ENCODE peak calls at places on chromosomes 4 and X, in four cellular contexts. I is psoas muscle, Z is neural crest cell, G is sigmoid colon. L is an unnamed sample.

GRCh38 chr4:163071308-163071707 is 95.4 kb downstream of the NAF1 start:
- DNase-seq in I (no peak), Z (no peak), G (no peak), L (no peak)

GRCh38 chr4:3523146-3523627 is 9.0 kb downstream of the LRPAP1 start:
- DNase-seq in G (peak; percentile 39), Z (no peak), I (no peak), L (peak; percentile 41)

GRCh38 chr4:109429545-109429944 is 4.1 kb upstream of the SEC24B start:
- DNase-seq in Z (no peak), G (no peak), I (no peak), L (no peak)

GRCh38 chr4:8913858-8914460 is 42.3 kb upstream of the HMX1 start:
- DNase-seq in I (no peak), G (peak; percentile 33), Z (no peak), L (no peak)

GRCh38 chr4:7328913-7329638 is 105.7 kb downstream of the PSAPL1 start:
- DNase-seq in I (peak; percentile 38), Z (no peak), G (no peak), L (no peak)

GRCh38 chrX:19846995-19847790 is 40.2 kb downstream of the SH3KBP1 start:
- DNase-seq in G (no peak), I (peak; percentile 41), Z (no peak), L (peak; percentile 56)

GRCh38 chrX:30224541-30224940 is 5.9 kb upstream of the MAGEB3 start:
- DNase-seq in Z (no peak), G (no peak), I (no peak), L (no peak)

GRCh38 chr4:114281561-114281960 is 302.1 kb upstream of the ARSJ start:
- DNase-seq in I (no peak), Z (no peak), G (no peak), L (no peak)

GRCh38 chr4:154160925-154161324 is 330.7 kb downstream of the DCHS2 start:
- DNase-seq in I (no peak), Z (no peak), G (no peak), L (no peak)

GRCh38 chr4:188719794-188720193 is 580.6 kb downstream of the TRIML1 start:
- DNase-seq in I (no peak), G (no peak), Z (no peak), L (no peak)

GRCh38 chrX:154348114-154348531 is 26.3 kb downstream of the FLNA start:
- DNase-seq in I (no peak), G (peak; percentile 79), Z (no peak), L (peak; percentile 27)

GRCh38 chr4:128379860-128380259 is 92.2 kb upstream of the PGRMC2 start:
- DNase-seq in I (peak; percentile 26), G (no peak), Z (no peak), L (no peak)

GRCh38 chr4:185429660-185430059 is 3.9 kb upstream of the UFSP2 start:
- DNase-seq in G (no peak), Z (no peak), I (no peak), L (no peak)
- TF ChIP-seq CTCF in G (no peak), Z (no peak), I (no peak), L (no peak)

GRCh38 chrX:108292053-108292452 is 146.2 kb downstream of the COL4A6 start:
- DNase-seq in G (no peak), Z (no peak), I (no peak), L (no peak)

GRCh38 chrX:108299101-108299591 is 139.1 kb downstream of the COL4A6 start:
- DNase-seq in G (no peak), Z (no peak), I (no peak), L (no peak)

GRCh38 chrX:108298165-108298602 is 140.0 kb downstream of the COL4A6 start:
- DNase-seq in Z (no peak), I (no peak), G (no peak), L (no peak)

GRCh38 chrX:108299704-108300103 is 138.5 kb downstream of the COL4A6 start:
- DNase-seq in Z (no peak), G (no peak), I (no peak), L (no peak)

GRCh38 chrX:108297290-108297689 is 140.9 kb downstream of the COL4A6 start:
- DNase-seq in G (no peak), Z (no peak), I (no peak), L (no peak)
- TF ChIP-seq CTCF in G (no peak), Z (no peak), I (peak; percentile 9), L (peak; percentile 27)

DNA sequence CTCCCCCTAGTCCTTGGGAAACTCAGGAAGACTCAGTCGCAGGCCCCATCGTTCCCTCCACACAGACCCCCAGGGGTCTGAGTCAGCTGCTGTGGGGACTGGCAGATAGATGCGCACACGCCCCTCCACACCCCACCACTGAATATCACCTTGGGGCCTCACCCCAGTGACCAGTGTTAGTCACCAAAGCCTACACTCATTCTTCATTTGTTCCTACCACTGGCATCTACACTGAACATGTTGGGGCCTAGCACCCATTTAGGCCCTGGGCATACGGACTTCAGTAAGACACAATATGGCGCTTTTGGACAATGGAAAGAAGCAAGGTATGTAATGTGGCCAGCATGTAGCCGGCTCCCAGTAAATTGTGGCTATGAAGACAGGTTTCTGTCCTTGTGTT is 154.1 kb upstream of the PJA1 start:
- DNase-seq in G (no peak), I (no peak), Z (no peak), L (no peak)
- TF ChIP-seq CTCF in G (no peak), I (no peak), Z (no peak), L (no peak)

GRCh38 chrX:128781506-128781905 is 729.3 kb upstream of the ACTRT1 start:
- DNase-seq in Z (peak; percentile 47), I (no peak), G (no peak), L (no peak)
- TF ChIP-seq CTCF in Z (peak; percentile 61), I (peak; percentile 4), G (peak; percentile 18), L (peak; percentile 29)

DNA sequence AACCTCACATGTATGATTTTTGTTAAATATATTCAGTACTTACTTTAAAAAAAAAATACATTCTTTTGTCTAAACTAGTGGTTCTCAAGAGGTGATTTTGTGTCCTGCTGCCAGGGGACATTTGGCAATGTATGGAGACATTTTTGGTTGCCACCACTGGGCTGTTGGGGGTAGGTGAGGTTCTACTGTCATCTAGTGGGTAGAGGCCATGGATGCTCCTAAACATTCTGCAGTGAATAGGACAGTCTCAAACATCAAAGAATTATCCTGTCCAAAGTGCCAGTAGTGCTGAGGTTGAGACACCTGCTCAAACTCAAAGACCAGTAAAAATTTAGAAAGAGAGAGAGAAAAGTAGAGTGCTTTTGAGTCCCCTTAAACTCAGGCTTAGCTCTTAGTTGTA is 32.9 kb upstream of the PGM2 start:
- DNase-seq in G (no peak), I (no peak), Z (no peak), L (no peak)
- TF ChIP-seq CTCF in G (peak; percentile 55), I (peak; percentile 57), Z (peak; percentile 52), L (peak; percentile 72)

GRCh38 chrX:10259716-10260115 is 102.9 kb downstream of the CLCN4 start:
- DNase-seq in I (no peak), G (no peak), Z (no peak), L (no peak)

GRCh38 chrX:10254746-10255145 is 98.0 kb downstream of the CLCN4 start:
- DNase-seq in Z (no peak), I (no peak), G (no peak), L (no peak)
- TF ChIP-seq CTCF in Z (no peak), I (no peak), G (no peak), L (peak; percentile 23)

DNA sequence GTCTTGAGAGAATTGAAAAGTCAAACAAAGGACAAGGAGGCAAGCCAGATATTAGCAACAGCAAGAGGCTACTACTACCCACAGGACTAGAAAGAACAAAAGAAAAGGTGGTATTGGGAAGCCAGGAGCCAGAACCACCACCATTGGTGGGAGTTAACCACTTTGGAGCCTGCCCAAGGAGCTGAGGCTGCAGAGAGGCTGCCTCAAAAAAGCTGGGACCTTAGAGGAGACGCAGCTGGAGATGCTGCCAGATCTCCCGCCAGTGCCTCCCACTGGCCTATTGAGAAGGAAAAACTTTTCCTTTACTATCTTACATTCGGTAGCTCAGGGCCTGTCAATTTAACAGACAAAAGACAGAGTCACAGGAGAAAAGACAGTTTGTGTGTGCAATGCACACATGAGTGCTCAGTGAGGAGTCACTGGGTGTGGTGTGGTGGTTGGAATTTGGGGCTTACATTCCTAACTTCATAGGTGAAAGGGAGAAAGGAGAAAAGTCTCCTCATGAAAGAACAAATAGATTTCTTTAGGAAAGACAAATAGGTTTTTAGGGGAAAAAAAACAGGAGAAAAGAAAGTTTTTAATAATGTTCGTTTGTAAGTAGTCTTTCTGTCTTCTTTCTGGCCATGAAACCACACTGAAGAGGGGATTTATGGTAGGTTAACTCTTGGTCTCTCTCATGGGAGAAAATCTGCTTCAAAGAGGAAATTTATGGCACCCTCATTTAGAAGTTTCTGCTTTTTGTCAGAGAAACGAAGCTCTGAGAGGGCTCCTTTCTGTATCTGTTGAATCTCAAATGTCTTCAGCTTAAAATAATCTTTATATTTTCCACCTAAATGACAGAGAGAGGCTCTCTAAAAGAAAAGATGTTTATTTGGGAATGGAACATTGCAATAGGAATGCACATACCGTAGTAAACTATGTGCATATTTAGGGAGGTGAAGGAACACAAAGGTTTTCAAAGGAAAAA is 52.6 kb upstream of the HPSE start:
- DNase-seq in Z (no peak), G (no peak), I (no peak), L (no peak)
- TF ChIP-seq CTCF in Z (no peak), G (no peak), I (no peak), L (no peak)

DNA sequence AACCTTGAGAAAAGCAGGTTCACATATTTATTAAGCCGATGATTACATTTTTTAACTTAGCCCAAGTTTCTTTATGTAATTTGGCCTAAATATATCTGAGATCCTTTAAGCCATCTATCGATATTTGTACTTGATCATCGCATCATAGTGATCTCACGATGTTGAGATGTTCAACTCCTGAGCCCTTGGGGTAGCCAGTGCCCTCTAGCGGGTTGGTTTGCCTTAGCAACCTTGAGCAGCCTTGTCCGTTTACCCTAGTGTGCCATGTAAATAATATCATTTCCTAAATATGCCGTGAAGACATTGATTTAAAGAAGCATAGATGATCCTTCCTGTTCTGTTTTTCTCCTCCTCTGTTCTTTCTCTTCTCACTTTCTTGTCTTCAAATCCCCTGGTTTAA is 432.2 kb downstream of the RPA4 start:
- DNase-seq in Z (no peak), I (no peak), G (no peak), L (no peak)
- TF ChIP-seq CTCF in Z (no peak), I (peak; percentile 13), G (no peak), L (no peak)

DNA sequence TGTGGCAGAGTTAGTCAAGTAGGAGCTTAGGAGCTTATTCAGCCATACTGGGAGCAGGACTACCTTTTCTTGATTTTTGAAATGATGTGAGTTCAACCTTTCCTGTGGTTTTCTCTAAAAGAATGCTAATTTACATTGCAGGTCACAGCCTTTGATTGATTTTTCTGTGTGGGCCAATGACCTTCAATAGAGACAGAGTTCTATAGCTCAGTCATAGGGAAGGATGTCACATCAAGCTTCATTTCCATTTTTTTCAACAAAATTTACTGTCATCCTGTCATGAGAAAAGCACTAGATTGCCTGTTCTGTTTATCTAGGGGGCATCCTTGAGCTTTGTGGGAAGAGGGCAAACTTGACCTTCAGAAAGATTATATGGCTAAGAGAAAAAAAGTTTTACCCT is 448.7 kb downstream of the MID1IP1 start:
- DNase-seq in Z (no peak), I (no peak), G (no peak), L (no peak)
- TF ChIP-seq CTCF in Z (no peak), I (no peak), G (no peak), L (no peak)